ENCODE peak calls at places on chromosomes 11 and 22, in six cellular contexts. N is endothelial cell of umbilical vein, M is A549, D is GM12878, W is HepG2, S is K562. K is an unnamed sample.

GRCh38 chr11:116275634-116276033 is 497.2 kb downstream of the BUD13 start:
- DNase-seq in W (no peak), S (no peak), D (no peak), N (no peak), M (no peak), K (no peak)

GRCh38 chr11:4926607-4927006 is 2.5 kb upstream of the OR51G1 start:
- DNase-seq in M (no peak), S (no peak), N (no peak), D (no peak), W (no peak), K (no peak)

GRCh38 chr11:59221438-59221837 is 8.7 kb upstream of the MPEG1 start:
- DNase-seq in S (no peak), W (no peak), N (no peak), D (no peak), M (peak), K (no peak)

GRCh38 chr11:32960553-32961164 is 55.0 kb upstream of the DEPDC7 start:
- DNase-seq in D (peak), W (peak), N (peak), S (peak), M (peak), K (peak)

GRCh38 chr11:93498099-93499040 is 44.8 kb downstream of the SMCO4 start:
- DNase-seq in N (no peak), D (no peak), M (peak), W (no peak), S (no peak), K (no peak)

GRCh38 chr11:111977141-111978027 is 40.2 kb downstream of the DIXDC1 start:
- DNase-seq in D (no peak), S (no peak), W (no peak), N (peak), M (no peak), K (no peak)

GRCh38 chr11:61338783-61339489 is 5.9 kb downstream of the TKFC start:
- DNase-seq in M (no peak), D (no peak), W (no peak), S (no peak), N (no peak), K (no peak)

GRCh38 chr11:121465709-121466062 is 12.9 kb upstream of the SORL1-AS1 start:
- DNase-seq in S (no peak), M (no peak), N (no peak), W (no peak), D (no peak), K (no peak)

GRCh38 chr11:95584180-95584579 is 205.4 kb downstream of the FAM76B start:
- DNase-seq in N (no peak), S (no peak), W (no peak), D (no peak), M (no peak), K (no peak)

GRCh38 chr22:37284807-37285355 is 2.6 kb downstream of the CYTH4 start:
- DNase-seq in M (no peak), D (peak), N (no peak), S (no peak), W (no peak), K (peak)

GRCh38 chr22:45688606-45689080 is 17.0 kb downstream of the ATXN10 start:
- DNase-seq in S (no peak), D (no peak), M (peak), N (no peak), W (no peak), K (peak)

GRCh38 chr22:27597703-27598444 is 203.7 kb downstream of the MN1 start:
- DNase-seq in D (no peak), M (peak), W (no peak), S (peak), N (no peak), K (peak)

GRCh38 chr11:74739546-74740270 is 8.5 kb upstream of the CHRDL2 start:
- DNase-seq in N (peak), W (peak), S (peak), M (peak), D (no peak), K (peak)

GRCh38 chr11:617248-617911 is 1.6 kb upstream of the IRF7 start:
- DNase-seq in D (no peak), S (no peak), M (no peak), W (no peak), N (no peak), K (no peak)

GRCh38 chr11:614091-614582 is 1.6 kb downstream of the IRF7 start:
- DNase-seq in D (no peak), W (no peak), S (no peak), M (no peak), N (no peak), K (no peak)

GRCh38 chr11:614583-615452 is 932 bp downstream of the IRF7 start:
- DNase-seq in M (no peak), S (no peak), D (no peak), N (no peak), W (no peak), K (no peak)

GRCh38 chr11:616320-617220 is 820 bp upstream of the IRF7 start:
- DNase-seq in D (no peak), N (no peak), M (no peak), S (no peak), W (no peak), K (no peak)

DNA sequence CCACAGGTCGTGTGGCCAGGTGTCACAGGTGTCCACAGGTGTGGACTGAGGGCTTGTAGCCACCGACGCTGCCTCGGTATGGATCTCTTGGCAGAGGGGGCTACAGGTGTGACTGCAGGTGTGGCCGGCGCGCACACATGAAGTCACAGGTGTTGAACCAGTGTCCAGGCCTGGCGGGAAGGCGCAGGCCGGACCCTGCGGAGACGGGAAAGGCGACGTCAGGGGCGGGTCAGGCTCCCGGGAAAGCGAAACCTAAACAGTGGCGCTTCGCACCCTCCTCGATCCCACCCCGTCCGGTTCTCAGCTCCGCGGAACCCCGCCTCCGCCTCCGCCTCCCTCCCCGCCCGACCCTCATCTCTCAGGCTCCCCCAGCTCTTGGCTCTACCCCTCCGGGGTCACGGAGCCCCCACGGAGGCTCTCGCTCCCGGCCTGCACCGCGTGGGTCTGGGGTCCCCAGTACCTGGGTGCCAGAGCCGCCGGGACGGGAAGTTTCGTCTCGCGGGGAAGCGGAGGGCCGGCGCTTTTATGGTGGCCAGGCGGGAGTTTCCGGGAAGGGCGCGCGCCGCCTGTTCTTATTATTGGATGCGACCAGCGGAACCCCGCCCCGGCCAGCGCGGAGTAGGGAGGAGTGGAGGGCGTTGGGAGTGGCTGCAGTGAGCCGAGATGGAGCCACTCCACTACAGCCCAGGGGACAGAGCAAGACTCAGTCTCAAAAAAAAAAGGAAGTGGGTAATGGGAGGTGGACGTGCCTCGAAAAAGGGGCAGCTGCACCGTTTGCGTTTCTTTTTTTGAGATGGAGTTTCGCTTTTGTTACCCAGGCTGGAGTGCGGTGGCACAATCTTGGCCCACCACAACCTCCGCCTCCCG is at the start of gene IRF7:
- DNase-seq in D (peak), S (peak), N (peak), W (no peak), M (peak), K (peak)
- TF ChIP-seq POLR2A in D (peak), S (peak), N (peak), W (no peak), M (peak), K (peak)

GRCh38 chr11:128232588-128232987 is 354.8 kb downstream of the ETS1 start:
- DNase-seq in S (no peak), M (no peak), D (no peak), W (no peak), N (no peak), K (no peak)

GRCh38 chr11:128235958-128236357 is 351.4 kb downstream of the ETS1 start:
- DNase-seq in S (no peak), M (no peak), N (peak), D (no peak), W (no peak), K (no peak)

GRCh38 chr11:128227466-128227865 is 359.9 kb downstream of the ETS1 start:
- DNase-seq in M (no peak), S (no peak), N (no peak), D (no peak), W (no peak), K (no peak)

GRCh38 chr11:128235446-128235845 is 351.9 kb downstream of the ETS1 start:
- DNase-seq in M (no peak), W (no peak), N (no peak), S (no peak), D (no peak), K (no peak)

GRCh38 chr11:128231845-128232410 is 355.4 kb downstream of the ETS1 start:
- DNase-seq in D (no peak), M (no peak), S (no peak), W (no peak), N (no peak), K (no peak)
- TF ChIP-seq MYC in D (no peak), M (no peak), S (no peak), W (no peak), N (no peak), K (no peak)

GRCh38 chr11:66547662-66548009 is 933 bp downstream of the ACTN3 start:
- DNase-seq in S (no peak), N (no peak), D (no peak), M (no peak), W (no peak), K (no peak)
- TF ChIP-seq MAX in S (no peak), N (no peak), D (no peak), M (no peak), W (no peak), K (no peak)

DNA sequence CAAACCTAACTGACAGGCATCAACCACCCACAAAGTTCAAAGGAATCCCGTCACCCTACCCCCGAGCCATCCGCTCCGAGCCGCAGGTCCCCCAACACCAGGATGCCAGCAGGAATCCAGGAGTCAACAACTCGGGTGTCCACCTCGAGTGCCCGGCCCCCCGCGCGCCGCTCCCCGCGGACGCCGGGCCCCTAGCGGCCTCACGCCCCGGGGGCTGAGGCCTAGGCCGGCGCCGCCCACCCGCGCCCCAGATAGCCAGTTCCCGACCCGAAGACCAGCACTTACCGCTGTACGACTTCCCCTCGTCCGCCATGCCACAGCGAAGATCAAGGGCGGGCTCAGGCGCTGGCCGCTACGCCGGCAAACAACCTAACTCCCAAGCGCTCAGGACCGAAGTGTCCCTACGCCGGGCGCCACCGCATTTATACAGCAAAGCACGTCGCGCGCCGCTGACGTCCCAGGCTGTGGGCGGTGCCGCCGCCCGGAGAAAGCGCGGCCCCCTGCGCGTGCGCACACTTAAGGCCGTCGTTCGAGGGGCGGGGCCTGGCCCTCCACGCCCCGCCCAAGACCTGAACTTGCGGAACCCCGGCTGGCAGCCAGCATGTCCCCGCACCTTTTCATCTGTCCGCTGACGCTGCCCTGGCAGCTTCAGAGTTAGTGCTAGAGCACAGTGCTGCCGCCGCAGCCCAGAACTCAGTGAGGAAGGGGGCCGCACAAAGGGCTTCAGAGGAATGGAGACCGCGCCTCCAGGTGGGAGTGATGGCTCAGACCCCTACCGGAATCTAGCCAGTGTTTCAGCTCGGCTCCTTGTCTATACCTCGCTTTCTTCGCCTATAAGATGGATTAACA is at the start of gene NXF1:
- DNase-seq in M (peak), S (peak), D (peak), W (peak), N (peak), K (peak)
- TF ChIP-seq POLR2A in M (peak), S (peak), D (peak), W (peak), N (peak), K (peak)

GRCh38 chr11:102241026-102241425 is 76.3 kb upstream of the BIRC3 start:
- DNase-seq in W (no peak), D (no peak), N (no peak), S (no peak), M (no peak), K (no peak)

GRCh38 chr11:102237096-102237735 is 80.1 kb upstream of the BIRC3 start:
- DNase-seq in D (no peak), N (no peak), W (no peak), S (no peak), M (no peak), K (peak)

GRCh38 chr11:102239906-102240305 is 77.4 kb upstream of the BIRC3 start:
- DNase-seq in M (no peak), W (no peak), S (no peak), N (no peak), D (no peak), K (no peak)

GRCh38 chr11:102240502-102240901 is 76.8 kb upstream of the BIRC3 start:
- DNase-seq in D (no peak), M (no peak), N (no peak), S (no peak), W (no peak), K (no peak)

DNA sequence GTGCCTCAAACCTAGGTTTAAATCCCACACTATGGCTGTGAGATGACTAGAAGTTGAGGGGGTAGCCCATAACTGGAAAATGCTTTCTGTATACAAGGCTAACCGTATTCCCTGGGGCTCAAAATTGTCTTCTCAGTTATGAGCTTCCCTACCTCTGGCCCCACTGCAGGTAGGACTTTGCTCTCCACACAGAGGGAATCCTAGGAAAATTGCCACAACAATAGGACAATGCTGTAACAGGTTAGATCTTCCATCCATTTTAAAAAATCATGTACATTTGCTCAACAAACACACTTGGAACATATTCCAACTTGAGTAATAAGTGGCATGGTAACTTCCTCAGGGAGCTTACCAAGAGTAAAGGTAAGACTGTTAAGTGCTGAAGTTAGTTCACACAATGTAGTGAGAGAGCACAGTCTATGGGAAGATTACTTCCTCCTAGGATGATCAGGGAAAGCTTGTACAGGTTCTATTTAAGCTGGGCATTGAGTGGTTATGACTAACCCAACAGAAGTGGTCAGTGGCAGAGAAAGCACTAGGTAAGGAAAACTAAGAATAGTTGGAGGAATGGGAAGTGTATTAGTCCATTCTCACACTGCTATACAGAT is 78.9 kb upstream of the BIRC3 start:
- DNase-seq in M (no peak), D (no peak), W (peak), N (no peak), S (no peak), K (no peak)
- TF ChIP-seq MYC in M (no peak), D (no peak), W (no peak), N (no peak), S (no peak), K (no peak)

DNA sequence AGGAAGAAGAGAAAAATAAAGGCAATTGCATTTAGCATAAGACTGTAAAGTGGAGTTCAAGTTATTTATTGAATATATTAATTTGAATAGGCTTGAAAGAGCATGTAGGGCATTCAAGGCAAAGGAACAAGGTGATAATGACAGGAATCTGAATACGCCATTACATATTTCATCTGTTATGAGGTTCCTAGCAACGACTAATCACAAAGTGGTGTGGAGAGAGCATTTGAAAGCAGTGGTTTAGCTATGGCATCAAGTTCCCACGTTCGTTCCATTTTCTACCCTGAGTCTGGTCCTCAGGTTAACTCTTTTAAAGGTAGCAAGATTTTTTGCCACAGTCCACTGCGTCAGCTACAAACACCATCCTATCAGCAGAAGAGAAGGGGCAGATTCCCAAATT is 59.4 kb downstream of the CNTN5 start:
- DNase-seq in D (no peak), M (no peak), N (no peak), S (no peak), W (no peak), K (no peak)
- TF ChIP-seq MAX in D (no peak), M (no peak), N (no peak), S (no peak), W (no peak), K (no peak)

DNA sequence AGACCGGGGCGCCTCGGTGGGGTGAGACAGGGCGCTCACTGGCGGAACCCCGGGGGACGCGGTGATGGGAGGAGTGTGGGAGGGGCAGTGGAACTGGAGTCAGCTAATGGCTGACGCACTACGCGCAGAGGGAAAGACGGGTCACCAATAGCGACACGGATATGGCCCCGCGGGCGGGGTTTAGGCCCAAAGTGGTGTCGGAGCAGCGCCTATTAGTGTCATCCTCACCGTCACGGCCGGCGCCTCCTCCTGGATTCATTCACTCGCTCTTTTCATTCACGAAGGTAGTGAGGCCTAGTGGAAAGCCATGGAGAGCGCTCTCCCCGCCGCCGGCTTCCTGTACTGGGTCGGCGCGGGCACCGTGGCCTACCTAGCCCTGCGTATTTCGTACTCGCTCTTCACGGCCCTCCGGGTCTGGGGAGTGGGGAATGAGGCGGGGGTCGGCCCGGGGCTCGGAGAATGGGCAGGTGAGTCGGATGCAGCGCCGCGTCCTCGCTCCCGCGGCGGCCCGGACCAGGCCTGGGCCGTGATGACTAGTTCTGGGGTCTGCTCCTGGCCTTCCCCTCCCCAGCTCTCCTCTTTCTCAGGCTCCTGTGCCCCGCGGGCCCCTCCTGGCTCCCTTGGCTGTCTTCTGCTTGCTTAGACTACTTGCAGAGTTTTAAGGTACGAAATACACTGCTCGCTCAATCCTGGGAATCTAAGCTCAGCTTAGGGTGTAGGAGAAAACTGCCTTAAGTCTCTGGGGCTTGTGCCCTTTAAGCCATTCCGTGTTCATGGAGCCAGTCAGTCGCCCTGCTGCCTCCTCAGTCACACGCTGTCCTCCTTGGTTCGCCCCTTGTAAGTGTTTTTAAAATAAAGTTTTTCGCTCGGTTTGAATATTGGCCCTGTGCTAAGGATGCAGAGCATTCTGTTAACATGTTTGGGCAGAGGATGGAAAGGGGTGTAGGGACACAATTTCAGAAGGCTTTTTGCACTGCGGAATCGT is at the start of gene HSD17B12:
- DNase-seq in S (peak), D (peak), N (peak), M (peak), W (peak), K (peak)
- TF ChIP-seq POLR2A in S (peak), D (peak), N (peak), M (peak), W (peak), K (peak)

DNA sequence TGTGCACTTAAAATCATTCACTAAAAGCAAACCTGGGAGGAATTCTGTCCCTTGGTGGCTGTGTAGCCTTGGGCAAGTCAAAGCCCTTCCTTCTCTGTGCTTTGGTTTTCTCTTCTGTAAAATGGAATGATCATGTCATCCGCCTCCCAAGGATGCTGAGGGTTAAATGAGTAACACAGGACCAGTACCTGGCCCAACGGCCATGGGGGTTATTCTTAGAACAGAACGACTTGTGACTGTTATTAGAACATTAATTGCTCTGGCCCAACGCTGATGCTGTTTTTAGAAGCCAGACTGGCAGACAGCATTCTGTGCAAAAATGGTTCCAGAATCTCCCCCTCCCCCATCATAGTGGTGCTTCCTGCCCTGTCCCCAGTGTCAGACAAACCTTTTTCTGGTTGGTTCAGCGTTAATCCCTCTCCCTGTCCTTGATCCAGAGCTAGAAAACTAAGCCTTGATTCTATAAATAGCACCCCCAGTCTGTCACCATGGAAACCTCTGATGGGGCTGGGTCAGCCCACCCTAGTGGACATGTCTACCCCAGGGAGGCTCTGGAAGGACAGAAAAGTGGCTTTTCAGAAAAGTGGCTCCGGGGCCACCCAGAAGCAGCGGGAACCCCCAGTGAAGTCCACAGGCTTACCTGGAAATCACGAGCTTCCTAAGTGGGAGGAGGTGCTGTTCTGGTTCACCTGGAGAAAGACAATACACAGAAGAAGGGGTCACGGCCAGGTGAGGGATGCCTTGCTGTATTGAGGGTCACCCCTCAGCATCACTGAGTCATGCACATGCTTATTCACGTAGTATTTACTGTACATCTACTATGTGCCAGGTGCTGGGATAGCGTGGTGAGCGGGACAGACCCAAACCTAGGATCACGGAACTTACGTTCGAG is 15.5 kb upstream of the TFIP11 start:
- DNase-seq in N (no peak), D (no peak), M (no peak), W (no peak), S (no peak), K (no peak)
- TF ChIP-seq MYC in N (no peak), D (no peak), M (no peak), W (no peak), S (no peak), K (no peak)

K was measured in NB4.